ENCODE peak calls at places on chromosomes 16 and 17, in eight cellular contexts. S is DMS53; I is stimulated activated CD4-positive, alpha-beta T cell treated with anti-CD3 and anti-CD28 coated beads, Interleukin-4, amount 100 ng/mL, for 1 hour; G is brain microvascular endothelial cell; H is activated CD4-positive, alpha-beta memory T cell treated with anti-CD3 and anti-CD28 coated beads, Interleukin-2, amount 10 ng/mL, durations not matched to agents 7 days and 5 days; L is activated CD8-positive, alpha-beta memory T cell treated with anti-CD3 and anti-CD28 coated beads for 1 hour; T is Calu3; B is OCI-M1. D is an unnamed sample.

GRCh38 chr16:17635183-17635582 is 164.4 kb upstream of the XYLT1 start:
- DNase-seq in T (no peak), H (no peak), G (no peak), B (no peak), I (no peak), S (no peak), L (no peak), D (no peak)

GRCh38 chr17:38906429-38907172 is 18.8 kb upstream of the LASP1NB start:
- DNase-seq in H (no peak), T (no peak), I (no peak), G (no peak), S (no peak), L (no peak), B (no peak), D (no peak)

GRCh38 chr17:48492401-48493298 is 38.2 kb downstream of the HOXB1 start:
- DNase-seq in I (peak), G (no peak), T (peak), H (peak), B (peak), S (peak), L (peak), D (peak)

GRCh38 chr17:32111141-32111771 is 31.0 kb upstream of the RHOT1 start:
- DNase-seq in G (peak), L (no peak), T (peak), H (peak), I (peak), S (peak), B (peak), D (no peak)

GRCh38 chr17:58387834-58388233 is 29.5 kb downstream of the RNF43 start:
- DNase-seq in G (no peak), I (no peak), S (no peak), L (no peak), T (peak), H (no peak), B (no peak), D (no peak)

GRCh38 chr17:81665205-81666091 is 957 bp downstream of the OXLD1 start:
- DNase-seq in S (peak), B (peak), H (peak), G (peak), L (no peak), T (peak), I (peak), D (no peak)

GRCh38 chr17:56029980-56030624 is 123.2 kb upstream of the ANKFN1 start:
- DNase-seq in I (no peak), T (no peak), L (no peak), S (peak), B (no peak), G (no peak), H (no peak), D (no peak)

GRCh38 chr16:71564377-71564967 is 12.4 kb downstream of the TAT start:
- DNase-seq in B (no peak), L (no peak), I (peak), S (no peak), G (no peak), T (no peak), H (no peak), D (no peak)

GRCh38 chr17:39622380-39623006 is 4.3 kb upstream of the PPP1R1B start:
- DNase-seq in H (peak), S (peak), T (peak), B (no peak), G (no peak), L (no peak), I (peak), D (no peak)

GRCh38 chr16:88784074-88784855 is 755 bp downstream of the PIEZO1 start:
- DNase-seq in B (peak), T (peak), H (peak), S (peak), L (no peak), I (peak), G (peak), D (peak)

GRCh38 chr16:5615868-5616642 is 518.5 kb upstream of the EEF2KMT start:
- DNase-seq in H (peak), T (peak), L (no peak), G (no peak), B (peak), S (peak), I (peak), D (peak)

GRCh38 chr17:33284022-33284421 is 9.1 kb downstream of the ASIC2 start:
- DNase-seq in S (peak), I (no peak), L (no peak), G (peak), T (peak), B (no peak), H (no peak), D (peak)

GRCh38 chr16:67857547-67858233 is 10.2 kb upstream of the CENPT start:
- DNase-seq in L (no peak), B (peak), S (peak), H (peak), G (peak), I (peak), T (peak), D (peak)

D was measured in right atrium auricular region.